ENCODE peak calls at places on chromosomes 1 and 21, in four cellular contexts. H is H1, R is K562, O is GM12878. L is an unnamed sample.

GRCh38 chr21:37365657-37366487 is 701 bp upstream of the DYRK1A start:
- DNase-seq in R (peak), H (no peak), O (no peak), L (peak)

GRCh38 chr1:31407029-31407626 is 5.9 kb upstream of the SERINC2 start:
- DNase-seq in H (no peak), R (no peak), O (no peak), L (no peak)

GRCh38 chr1:150567341-150567716 is 12.1 kb downstream of the MCL1 start:
- DNase-seq in H (no peak), R (no peak), O (peak), L (no peak)

GRCh38 chr1:27959792-27960603 is at the start of gene XKR8:
- DNase-seq in O (peak), R (peak), H (peak), L (peak)

GRCh38 chr1:152185544-152186391 is 26.7 kb upstream of the RPTN start:
- DNase-seq in H (no peak), R (peak), O (no peak), L (peak)

GRCh38 chr1:235105051-235106043 is 23.3 kb downstream of the TOMM20 start:
- DNase-seq in R (no peak), H (no peak), O (peak), L (no peak)

GRCh38 chr1:27598902-27599528 is 4.9 kb downstream of the AHDC1 start:
- DNase-seq in H (no peak), O (no peak), R (peak), L (no peak)

GRCh38 chr1:30101477-30102227 is 621.7 kb downstream of the MATN1 start:
- DNase-seq in R (peak), H (no peak), O (no peak), L (no peak)

GRCh38 chr1:200512191-200512590 is 102.4 kb upstream of the ZNF281 start:
- DNase-seq in O (no peak), R (no peak), H (no peak), L (no peak)

GRCh38 chr1:227788279-227789041 is 27.0 kb upstream of the PRSS38 start:
- DNase-seq in O (no peak), R (no peak), H (peak), L (peak)

GRCh38 chr21:31326478-31327247 is 17.4 kb downstream of the TIAM1 start:
- DNase-seq in H (no peak), O (peak), R (no peak), L (no peak)

GRCh38 chr1:237366667-237367066 is 324.7 kb downstream of the RYR2 start:
- DNase-seq in O (no peak), R (no peak), H (no peak), L (no peak)

GRCh38 chr1:27545876-27546275 is 55.9 kb upstream of the WASF2 start:
- DNase-seq in H (no peak), R (no peak), O (no peak), L (no peak)

GRCh38 chr1:177913762-177914540 is 55.9 kb downstream of the SEC16B start:
- DNase-seq in H (no peak), O (no peak), R (no peak), L (peak)

GRCh38 chr1:156497743-156498446 is 2.7 kb downstream of the MEF2D start:
- DNase-seq in R (peak), O (no peak), H (no peak), L (no peak)

GRCh38 chr1:21659924-21660326 is 9.2 kb downstream of the RAP1GAP start:
- DNase-seq in R (no peak), H (no peak), O (no peak), L (no peak)

GRCh38 chr1:178630418-178630817 is 94.6 kb upstream of the RALGPS2 start:
- DNase-seq in H (no peak), O (no peak), R (no peak), L (peak)

GRCh38 chr1:210301254-210301955 is 27.3 kb upstream of the HHAT start:
- DNase-seq in H (no peak), O (no peak), R (no peak), L (no peak)

GRCh38 chr1:201218409-201218808 is 27.8 kb downstream of the IGFN1 start:
- DNase-seq in O (no peak), H (no peak), R (no peak), L (no peak)

GRCh38 chr21:44547656-44548331 is 3.5 kb downstream of the KRTAP10-2 start:
- DNase-seq in H (no peak), R (no peak), O (no peak), L (no peak)

GRCh38 chr21:44822484-44823178 is 4.8 kb upstream of the SUMO3 start:
- DNase-seq in R (no peak), O (no peak), H (no peak), L (no peak)

GRCh38 chr1:191993549-191993948 is 164.7 kb upstream of the RGS18 start:
- DNase-seq in O (no peak), H (no peak), R (no peak), L (peak)

GRCh38 chr1:211901945-211902344 is 71.4 kb upstream of the LPGAT1 start:
- DNase-seq in R (no peak), O (no peak), H (no peak), L (no peak)

GRCh38 chr1:119298687-119299086 is 69.9 kb upstream of the HAO2 start:
- DNase-seq in R (no peak), O (no peak), H (no peak), L (peak)

GRCh38 chr1:201597551-201598230 is 58.8 kb downstream of the NAV1 start:
- DNase-seq in O (no peak), R (no peak), H (no peak), L (no peak)

DNA sequence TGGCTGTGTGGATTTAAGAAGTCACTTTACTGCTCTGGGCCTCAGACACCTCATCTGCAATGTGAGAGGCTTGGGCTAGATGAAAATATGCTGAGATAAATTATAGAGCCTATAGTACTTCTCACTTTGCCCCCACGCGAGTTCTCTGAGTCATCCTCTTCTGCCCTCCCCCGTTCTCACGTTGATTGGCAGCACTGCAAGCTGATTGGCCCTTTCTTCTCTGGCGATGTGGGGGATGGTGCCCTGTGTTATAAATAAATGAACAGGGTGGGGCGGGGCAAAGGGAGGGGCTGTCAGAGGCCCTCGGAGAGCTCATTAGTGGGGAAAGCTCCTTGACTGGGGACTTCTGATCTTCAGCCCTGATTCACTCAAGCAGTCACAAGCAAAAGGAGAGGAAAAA is 64.3 kb upstream of the ZC3H12A start:
- DNase-seq in O (no peak), H (no peak), R (peak), L (no peak)
- TF ChIP-seq HDAC6 in O (no peak), H (no peak), R (no peak), L (no peak)

GRCh38 chr21:42768324-42769121 is 110.8 kb downstream of the WDR4 start:
- DNase-seq in R (no peak), O (no peak), H (no peak), L (no peak)

GRCh38 chr21:42765656-42766055 is 112.2 kb downstream of the PDE9A start:
- DNase-seq in R (no peak), O (no peak), H (no peak), L (no peak)

GRCh38 chr21:42766756-42767560 is 112.4 kb downstream of the WDR4 start:
- DNase-seq in O (no peak), R (no peak), H (no peak), L (no peak)

GRCh38 chr21:42769183-42769819 is 110.0 kb downstream of the WDR4 start:
- DNase-seq in O (no peak), H (no peak), R (no peak), L (no peak)

GRCh38 chr21:42767561-42767835 is 111.8 kb downstream of the WDR4 start:
- DNase-seq in O (no peak), H (no peak), R (no peak), L (no peak)
- TF ChIP-seq HDAC6 in O (no peak), H (no peak), R (no peak), L (no peak)

GRCh38 chr1:4733446-4734175 is 79.2 kb downstream of the AJAP1 start:
- DNase-seq in H (no peak), O (no peak), R (no peak), L (no peak)

GRCh38 chr1:4736254-4736653 is 81.8 kb downstream of the AJAP1 start:
- DNase-seq in R (no peak), O (no peak), H (no peak), L (no peak)

GRCh38 chr1:4730078-4730477 is 75.7 kb downstream of the AJAP1 start:
- DNase-seq in H (no peak), R (no peak), O (no peak), L (no peak)

GRCh38 chr1:4734219-4734618 is 79.8 kb downstream of the AJAP1 start:
- DNase-seq in R (no peak), H (no peak), O (no peak), L (no peak)

DNA sequence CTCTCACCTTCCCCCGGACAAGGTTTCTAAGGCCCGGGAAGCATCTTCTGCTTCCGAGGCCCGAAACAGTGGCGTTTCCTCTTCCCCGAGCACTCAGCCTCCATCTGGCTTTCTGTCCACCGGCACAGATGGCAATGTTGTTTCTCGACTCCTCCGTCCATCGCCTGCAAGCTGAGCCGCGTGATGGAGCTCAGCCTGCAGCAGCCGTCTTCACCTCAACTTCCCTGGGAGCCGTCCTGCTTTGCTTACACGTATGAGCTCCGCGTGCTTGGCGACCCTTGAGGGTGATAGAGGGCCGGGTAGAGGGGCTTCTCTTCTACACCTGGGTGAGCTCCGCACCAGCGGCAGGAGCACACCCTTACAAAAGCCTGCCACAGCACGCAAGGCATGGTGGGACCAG is 80.4 kb downstream of the AJAP1 start:
- DNase-seq in H (no peak), O (no peak), R (no peak), L (no peak)
- TF ChIP-seq HDAC6 in H (no peak), O (no peak), R (no peak), L (no peak)

DNA sequence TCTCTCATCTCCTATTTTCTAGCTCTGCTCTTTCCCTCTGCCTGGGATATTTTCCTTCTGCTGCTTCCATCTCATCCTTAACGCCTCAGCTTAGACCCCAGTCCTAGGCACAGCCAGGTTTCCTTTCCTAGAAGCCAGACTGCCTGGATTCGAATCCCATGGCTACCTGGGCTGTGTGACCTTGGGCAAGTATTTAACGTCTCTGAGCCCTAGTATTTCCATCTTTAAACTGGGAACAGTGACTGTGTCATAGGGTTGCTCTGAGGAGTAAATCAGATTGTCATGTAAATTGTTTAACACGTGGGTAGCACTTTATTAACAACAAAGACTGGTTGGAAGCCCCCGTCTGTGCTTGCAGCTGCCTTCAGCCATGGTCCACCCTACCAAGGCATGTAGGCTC is 18.4 kb downstream of the DHRS3 start:
- DNase-seq in R (no peak), H (no peak), O (no peak), L (no peak)
- TF ChIP-seq HDAC6 in R (no peak), H (no peak), O (no peak), L (no peak)

GRCh38 chr1:110235181-110235838 is 25.2 kb downstream of the KCNC4 start:
- DNase-seq in O (no peak), R (no peak), H (no peak), L (no peak)
- TF ChIP-seq HDAC6 in O (no peak), R (no peak), H (no peak), L (no peak)

GRCh38 chr21:25385912-25386474 is 221.3 kb downstream of the MRPL39 start:
- DNase-seq in H (no peak), O (no peak), R (peak), L (peak)
- TF ChIP-seq HDAC6 in H (no peak), O (no peak), R (no peak), L (no peak)

GRCh38 chr1:205446828-205447227 is 9.0 kb downstream of the BLACAT1 start:
- DNase-seq in O (no peak), R (no peak), H (no peak), L (no peak)

GRCh38 chr1:205445653-205445955 is 10.2 kb downstream of the BLACAT1 start:
- DNase-seq in R (no peak), H (no peak), O (no peak), L (no peak)

GRCh38 chr1:205449254-205449749 is 6.5 kb downstream of the BLACAT1 start:
- DNase-seq in H (no peak), O (no peak), R (no peak), L (no peak)

GRCh38 chr1:205448540-205449253 is 7.1 kb downstream of the BLACAT1 start:
- DNase-seq in H (no peak), O (no peak), R (no peak), L (no peak)

GRCh38 chr1:205447457-205448415 is 8.1 kb downstream of the BLACAT1 start:
- DNase-seq in H (no peak), R (peak), O (no peak), L (no peak)
- TF ChIP-seq HDAC6 in H (no peak), R (no peak), O (no peak), L (no peak)